ENCODE peak calls at places on chromosome 15, in nine cellular contexts. T, J, R, G, P, Q, B, L and N are unnamed samples.
A peak's percentile ranks its signal among the peaks of the same experiment; 100 is the strongest.

GRCh38 chr15:39770748-39771689 is 11.6 kb downstream of the FSIP1 start:
- DNase-seq in T (peak; percentile 65), J (peak; percentile 78), B (no peak), P (peak; percentile 30), R (no peak), L (no peak), G (peak; percentile 80), Q (peak; percentile 20), N (peak; percentile 87)

GRCh38 chr15:63362196-63362595 is 19.4 kb downstream of the CA12 start:
- DNase-seq in B (no peak), G (no peak), L (no peak), P (no peak), T (no peak), Q (peak; percentile 70), R (no peak), J (peak; percentile 46), N (no peak)

GRCh38 chr15:89199734-89200133 is 21.6 kb downstream of the RLBP1 start:
- DNase-seq in G (no peak), Q (no peak), B (no peak), J (no peak), T (no peak), L (no peak), R (no peak), P (no peak), N (no peak)

GRCh38 chr15:55279746-55280351 is 9.8 kb downstream of the RAB27A start:
- DNase-seq in J (peak; percentile 94), L (no peak), R (no peak), B (peak; percentile 11), P (no peak), G (peak; percentile 89), T (peak; percentile 62), Q (no peak), N (peak; percentile 69)

GRCh38 chr15:47736123-47736786 is 18.9 kb downstream of the SEMA6D start:
- DNase-seq in T (no peak), P (no peak), G (no peak), Q (no peak), B (no peak), J (no peak), R (no peak), L (no peak), N (no peak)

GRCh38 chr15:68063606-68064005 is 9.5 kb downstream of the PIAS1 start:
- DNase-seq in J (no peak), L (no peak), Q (no peak), T (no peak), P (no peak), G (no peak), B (no peak), R (no peak), N (no peak)

GRCh38 chr15:56215769-56216168 is 27.9 kb downstream of the RFX7 start:
- DNase-seq in T (no peak), Q (no peak), P (no peak), B (no peak), J (peak; percentile 97), R (no peak), L (no peak), G (peak; percentile 97), N (peak; percentile 83)

GRCh38 chr15:85316244-85316934 is 64.0 kb upstream of the AKAP13 start:
- DNase-seq in G (peak; percentile 76), T (no peak), B (no peak), P (no peak), R (no peak), L (no peak), J (peak; percentile 57), Q (no peak), N (no peak)

GRCh38 chr15:94097567-94097966 is 133.8 kb upstream of the MCTP2 start:
- DNase-seq in L (no peak), Q (no peak), G (peak; percentile 20), P (no peak), J (no peak), R (no peak), T (no peak), B (no peak), N (peak; percentile 32)

GRCh38 chr15:66741646-66742045 is 39.6 kb downstream of the SMAD6 start:
- DNase-seq in T (no peak), B (no peak), G (no peak), L (no peak), Q (no peak), R (no peak), J (no peak), P (no peak), N (no peak)

GRCh38 chr15:74136584-74137543 is 6.5 kb downstream of the ISLR2 start:
- DNase-seq in B (no peak), Q (no peak), T (no peak), P (no peak), G (no peak), R (no peak), J (no peak), L (no peak), N (no peak)

GRCh38 chr15:57334257-57334656 is 42.0 kb upstream of the CGNL1 start:
- DNase-seq in B (no peak), L (no peak), Q (peak; percentile 62), R (no peak), G (peak; percentile 29), P (no peak), T (peak; percentile 90), J (peak; percentile 23), N (no peak)

GRCh38 chr15:69491051-69491505 is 38.5 kb downstream of the RPLP1 start:
- DNase-seq in T (no peak), P (peak; percentile 82), B (no peak), G (no peak), J (no peak), L (no peak), Q (peak; percentile 80), R (no peak), N (no peak)

GRCh38 chr15:56242576-56243116 is 1.0 kb downstream of the RFX7 start:
- DNase-seq in B (no peak), Q (no peak), L (no peak), T (no peak), J (peak; percentile 14), P (no peak), R (no peak), G (peak; percentile 22), N (no peak)

GRCh38 chr15:63855735-63856134 is 22.0 kb upstream of the HERC1 start:
- DNase-seq in L (no peak), T (no peak), P (no peak), B (no peak), G (no peak), J (no peak), R (no peak), Q (no peak), N (no peak)

GRCh38 chr15:77974416-77975331 is 102.8 kb downstream of the TBC1D2B start:
- DNase-seq in Q (no peak), T (no peak), L (no peak), B (no peak), P (no peak), R (no peak), G (no peak), J (no peak), N (no peak)

GRCh38 chr15:26081758-26082068 is 218.6 kb upstream of the ATP10A start:
- DNase-seq in P (no peak), G (no peak), L (no peak), Q (no peak), B (no peak), R (no peak), T (no peak), J (no peak), N (no peak)
- H3K4me3 ChIP-seq in P (peak overlapping the region; percentile 78), G (no peak overlapping the region), L (peak overlapping the region; percentile 43), Q (no peak overlapping the region), B (peak overlapping the region; percentile 62), R (peak overlapping the region; percentile 73), T (no peak overlapping the region), J (no peak overlapping the region), N (no peak overlapping the region)

DNA sequence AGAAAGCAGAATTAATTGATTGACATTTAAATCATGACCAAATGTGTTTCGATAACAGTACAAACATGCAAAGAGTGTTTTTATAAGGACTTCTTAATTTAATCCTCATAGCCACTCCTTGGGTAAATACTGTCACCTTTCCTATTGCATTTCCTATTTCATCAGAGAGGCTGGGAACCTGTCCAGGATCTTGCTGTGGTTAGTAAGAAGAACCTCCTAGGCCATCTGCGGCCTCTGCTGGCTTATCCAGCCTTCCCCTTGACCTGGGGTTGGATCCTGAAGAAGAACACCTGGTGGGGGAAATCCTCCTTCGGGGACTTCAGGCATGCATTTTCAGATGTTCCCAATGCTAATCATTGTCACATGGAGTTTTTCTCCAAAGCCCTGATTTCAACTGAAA is 25.5 kb downstream of the GLDN start:
- DNase-seq in G (peak; percentile 38), R (no peak), P (peak; percentile 82), T (no peak), Q (peak; percentile 28), L (peak; percentile 48), B (no peak), J (peak; percentile 80), N (no peak)
- H3K4me3 ChIP-seq in G (no peak overlapping the region), R (no peak overlapping the region), P (no peak overlapping the region), T (no peak overlapping the region), Q (no peak overlapping the region), L (no peak overlapping the region), B (no peak overlapping the region), J (no peak overlapping the region), N (no peak overlapping the region)

DNA sequence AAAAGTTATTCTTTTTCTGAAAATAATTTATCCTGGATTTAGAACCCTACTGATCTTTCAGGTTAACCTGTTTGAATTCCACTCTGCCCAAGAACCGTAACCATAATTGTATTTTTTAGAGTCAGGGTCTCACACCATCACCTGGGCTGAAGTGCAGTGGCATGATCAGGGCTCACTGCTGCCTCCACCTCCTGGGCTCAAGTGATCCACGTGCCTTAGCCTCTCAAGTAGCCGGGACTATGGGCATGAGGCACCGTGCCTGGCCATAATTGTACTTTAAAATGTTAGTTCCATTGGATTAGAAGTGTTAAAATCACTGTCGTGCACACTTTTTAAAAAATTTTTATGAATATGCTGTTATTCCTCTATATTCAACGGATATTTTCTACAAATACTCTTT is 1.0 kb upstream of the MTMR10 start:
- DNase-seq in J (no peak), G (no peak), T (no peak), B (peak; percentile 6), P (no peak), L (no peak), R (peak; percentile 61), Q (no peak), N (no peak)
- H3K4me3 ChIP-seq in J (no peak overlapping the region), G (peak overlapping the region; percentile 91), T (peak overlapping the region; percentile 100), B (peak overlapping the region; percentile 98), P (peak overlapping the region; percentile 100), L (peak overlapping the region; percentile 74), R (peak overlapping the region; percentile 81), Q (no peak overlapping the region), N (peak overlapping the region; percentile 93)

GRCh38 chr15:92921215-92922131 is 21.3 kb downstream of the CHD2 start:
- DNase-seq in Q (no peak), J (peak; percentile 58), R (no peak), G (peak; percentile 41), T (no peak), B (no peak), P (no peak), L (no peak), N (no peak)

GRCh38 chr15:92914768-92915221 is 14.7 kb downstream of the CHD2 start:
- DNase-seq in Q (no peak), B (no peak), T (no peak), R (no peak), L (no peak), P (no peak), G (no peak), J (no peak), N (no peak)

GRCh38 chr15:92920595-92921169 is 20.6 kb downstream of the CHD2 start:
- DNase-seq in P (no peak), J (no peak), Q (no peak), B (no peak), L (no peak), T (no peak), G (no peak), R (no peak), N (no peak)

GRCh38 chr15:92915766-92916435 is 15.8 kb downstream of the CHD2 start:
- DNase-seq in L (no peak), B (no peak), P (no peak), T (no peak), Q (no peak), J (no peak), G (peak; percentile 65), R (no peak), N (no peak)

GRCh38 chr15:92917606-92918407 is 17.7 kb downstream of the CHD2 start:
- DNase-seq in P (peak; percentile 98), R (peak; percentile 95), G (peak; percentile 96), L (no peak), J (peak; percentile 94), Q (peak; percentile 93), T (peak; percentile 93), B (peak; percentile 91), N (peak; percentile 69)
- H3K4me3 ChIP-seq in P (peak overlapping the region; percentile 18), R (peak overlapping the region; percentile 15), G (no peak overlapping the region), L (peak overlapping the region; percentile 40), J (no peak overlapping the region), Q (no peak overlapping the region), T (no peak overlapping the region), B (peak overlapping the region; percentile 5), N (no peak overlapping the region)